ENCODE peak calls at places on chromosomes 13 and 19, in four cellular contexts. J is SK-N-SH; F is CD8-positive, alpha-beta T cell; L is uterus. A is an unnamed sample.

GRCh38 chr13:48391257-48391656 is 21.7 kb downstream of the LPAR6 start:
- DNase-seq in J (no peak), F (no peak), L (no peak), A (no peak)

GRCh38 chr13:44051923-44052322 is 172.2 kb downstream of the LACC1 start:
- DNase-seq in J (no peak), F (no peak), L (no peak), A (no peak)

GRCh38 chr13:23579072-23579885 is 9.1 kb downstream of the TNFRSF19 start:
- DNase-seq in J (peak; percentile 98), F (peak; percentile 91), L (peak; percentile 96), A (peak; percentile 83)

GRCh38 chr19:27738569-27739193 is 1474.3 kb downstream of the UQCRFS1 start:
- DNase-seq in J (no peak), F (no peak), L (no peak), A (no peak)

GRCh38 chr19:15170345-15170744 is 30.4 kb downstream of the NOTCH3 start:
- DNase-seq in J (no peak), F (no peak), L (no peak), A (no peak)

GRCh38 chr13:52760078-52760477 is 20.5 kb upstream of the CNMD start:
- DNase-seq in J (no peak), F (no peak), L (no peak), A (no peak)

GRCh38 chr13:64305246-64305645 is 2889.6 kb upstream of the PCDH20 start:
- DNase-seq in J (no peak), F (no peak), L (no peak), A (no peak)

GRCh38 chr13:45372189-45373115 is 31.5 kb upstream of the TPT1 start:
- DNase-seq in J (no peak), F (no peak), L (no peak), A (no peak)

GRCh38 chr19:48480151-48480475 is 10.9 kb downstream of the CYTH2 start:
- DNase-seq in J (no peak), F (peak; percentile 15), L (peak; percentile 68), A (no peak)
- H3K4me3 ChIP-seq in J (no peak overlapping the region), F (peak overlapping the region; percentile 66), L (peak overlapping the region; percentile 31), A (peak overlapping the region; percentile 68)

GRCh38 chr19:4449022-4449825 is 8.4 kb downstream of the UBXN6 start:
- DNase-seq in J (peak; percentile 41), F (no peak), L (peak; percentile 67), A (no peak)
- H3K4me3 ChIP-seq in J (no peak overlapping the region), F (no peak overlapping the region), L (no peak overlapping the region), A (no peak overlapping the region)

DNA sequence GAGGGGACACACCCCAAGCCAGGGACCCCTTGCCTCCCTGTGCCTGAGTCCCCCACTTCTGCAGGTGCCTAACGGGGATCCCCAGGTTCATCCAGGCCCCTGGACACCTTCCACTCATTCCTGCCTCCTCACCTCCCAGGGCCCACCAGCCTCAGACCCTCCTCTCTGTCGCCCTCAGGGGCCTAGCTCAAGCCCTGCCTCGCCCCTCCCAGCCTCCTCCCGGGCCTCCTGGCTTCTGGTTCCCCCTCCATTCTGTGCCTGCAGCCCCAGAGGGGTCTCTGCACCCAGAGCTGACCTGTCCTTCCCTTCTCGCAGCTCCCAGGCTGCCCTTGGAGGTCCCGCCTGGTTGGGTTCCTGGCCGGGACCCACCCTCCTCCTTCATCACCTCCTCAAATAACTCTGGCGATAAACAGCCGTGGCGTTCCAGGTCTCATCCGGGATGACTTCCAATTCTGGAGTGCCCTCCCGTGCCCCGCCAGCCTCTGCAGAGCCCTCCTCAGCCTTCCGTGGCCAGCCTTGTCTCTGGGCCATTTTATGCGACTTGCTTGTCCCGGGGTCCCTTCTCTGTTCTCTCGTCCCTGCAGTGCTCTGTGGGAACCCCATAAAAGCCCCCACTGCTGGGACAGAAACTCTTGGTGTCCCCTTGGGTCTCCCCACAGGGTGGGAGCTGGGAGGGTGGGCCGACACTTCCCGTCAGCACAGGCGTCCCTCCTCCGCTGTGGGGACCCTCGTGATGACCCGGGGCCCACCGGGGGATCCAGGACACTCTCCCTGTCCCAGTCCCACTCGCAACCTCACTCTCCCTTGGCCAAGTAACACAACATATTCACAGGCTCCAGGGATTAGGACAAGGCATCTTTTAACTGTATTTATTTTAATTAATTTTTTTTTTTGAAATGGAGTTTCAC is 9.2 kb downstream of the JOSD2 start:
- DNase-seq in J (no peak), F (no peak), L (no peak), A (no peak)
- H3K4me3 ChIP-seq in J (no peak overlapping the region), F (no peak overlapping the region), L (no peak overlapping the region), A (no peak overlapping the region)

GRCh38 chr19:3981736-3982681 is 3.3 kb downstream of the EEF2 start:
- DNase-seq in J (peak; percentile 17), F (no peak), L (no peak), A (no peak)

GRCh38 chr19:3983542-3983914 is 1.7 kb downstream of the EEF2 start:
- DNase-seq in J (peak; percentile 13), F (no peak), L (no peak), A (no peak)

GRCh38 chr19:3983936-3984583 is 1.2 kb downstream of the EEF2 start:
- DNase-seq in J (peak; percentile 32), F (no peak), L (no peak), A (no peak)

GRCh38 chr19:3981373-3981735 is 3.9 kb downstream of the EEF2 start:
- DNase-seq in J (no peak), F (no peak), L (no peak), A (no peak)

GRCh38 chr19:3982701-3983541 is 2.3 kb downstream of the EEF2 start:
- DNase-seq in J (peak; percentile 23), F (no peak), L (no peak), A (no peak)
- H3K4me3 ChIP-seq in J (peak overlapping the region; percentile 99), F (no peak overlapping the region), L (no peak overlapping the region), A (no peak overlapping the region)

GRCh38 chr13:60109285-60109684 is 54.4 kb downstream of the DIAPH3 start:
- DNase-seq in J (no peak), F (no peak), L (no peak), A (no peak)

GRCh38 chr13:60112771-60113170 is 51.0 kb downstream of the DIAPH3 start:
- DNase-seq in J (no peak), F (no peak), L (no peak), A (no peak)

GRCh38 chr13:60114499-60115028 is 49.2 kb downstream of the DIAPH3 start:
- DNase-seq in J (no peak), F (no peak), L (no peak), A (no peak)

DNA sequence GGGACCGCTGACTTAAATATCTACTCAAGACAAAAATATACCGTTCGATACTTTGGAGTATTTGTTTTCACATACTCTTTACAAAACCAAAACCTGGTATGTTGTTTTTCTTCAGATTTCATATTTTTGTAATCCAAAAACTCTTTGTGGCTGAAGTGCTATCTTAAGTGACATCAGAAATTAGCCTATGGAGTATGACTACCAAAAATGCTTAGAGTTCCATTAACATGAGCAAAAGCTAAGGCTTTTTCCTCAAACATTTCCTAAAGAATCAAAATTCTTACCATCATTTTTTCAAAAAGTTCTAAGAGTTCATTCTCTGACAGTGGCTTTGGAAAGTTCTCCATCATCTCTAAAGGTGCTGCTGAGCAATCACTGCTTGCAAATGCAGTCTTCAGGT is 52.0 kb downstream of the DIAPH3 start:
- DNase-seq in J (no peak), F (no peak), L (no peak), A (no peak)
- H3K4me3 ChIP-seq in J (no peak overlapping the region), F (no peak overlapping the region), L (no peak overlapping the region), A (no peak overlapping the region)

GRCh38 chr13:29905845-29906244 is 55.4 kb upstream of the UBL3 start:
- DNase-seq in J (no peak), F (no peak), L (no peak), A (no peak)
- H3K4me3 ChIP-seq in J (no peak overlapping the region), F (no peak overlapping the region), L (no peak overlapping the region), A (no peak overlapping the region)

DNA sequence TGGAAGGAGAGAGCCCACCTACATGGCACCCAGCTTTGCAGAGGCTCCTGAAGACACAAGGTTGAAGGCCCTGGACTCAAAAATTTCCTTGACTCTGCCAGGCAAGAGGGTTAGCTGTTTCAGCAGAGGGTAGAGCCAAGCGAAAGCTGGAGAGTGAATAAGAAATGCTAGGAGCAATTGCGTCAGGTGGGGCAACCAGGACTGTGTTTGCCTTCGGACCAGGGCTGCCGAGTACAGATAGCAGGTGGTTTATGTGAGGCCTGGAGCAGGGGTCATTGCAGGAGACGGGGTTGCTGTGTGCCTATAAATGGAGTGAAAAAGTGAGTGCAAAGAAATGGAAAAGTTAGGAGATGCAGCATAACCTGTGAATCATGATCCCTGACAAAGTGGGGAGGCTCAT is 59.1 kb downstream of the IRS2 start:
- DNase-seq in J (no peak), F (no peak), L (no peak), A (no peak)
- H3K4me3 ChIP-seq in J (no peak overlapping the region), F (no peak overlapping the region), L (no peak overlapping the region), A (no peak overlapping the region)

A was measured in naive thymus-derived CD4-positive, alpha-beta T cell.